ENCODE peak calls at places on chromosomes 11 and 22, in four cellular contexts. S, N, V and Z are unnamed samples.

GRCh38 chr11:72972541-72973128 is 158.4 kb downstream of the ATG16L2 start:
- DNase-seq in S (no peak), N (no peak), V (no peak), Z (peak; percentile 65)

GRCh38 chr11:124644426-124645280 is 22.0 kb downstream of the TBRG1 start:
- DNase-seq in S (peak; percentile 68), N (peak; percentile 49), V (peak; percentile 68), Z (peak; percentile 88)

GRCh38 chr22:27139935-27140493 is 482.6 kb downstream of the MIAT start:
- DNase-seq in S (peak; percentile 68), N (no peak), V (no peak), Z (peak; percentile 83)

GRCh38 chr22:17777005-17777716 is 2.9 kb upstream of the BID start:
- DNase-seq in S (no peak), N (no peak), V (no peak), Z (no peak)

GRCh38 chr11:128841461-128842072 is 25.5 kb downstream of the KCNJ1 start:
- DNase-seq in S (no peak), N (no peak), V (no peak), Z (no peak)

GRCh38 chr11:102491969-102492368 is 38.6 kb downstream of the MMP7 start:
- DNase-seq in S (no peak), N (no peak), V (no peak), Z (no peak)

GRCh38 chr22:36541831-36542391 is 12.9 kb upstream of the EIF3D start:
- DNase-seq in S (peak; percentile 69), N (no peak), V (no peak), Z (peak; percentile 96)

GRCh38 chr11:64157987-64158386 is 7.9 kb downstream of the MACROD1 start:
- DNase-seq in S (no peak), N (no peak), V (no peak), Z (no peak)

GRCh38 chr22:48627203-48627602 is 1200.5 kb downstream of the BRD1 start:
- DNase-seq in S (no peak), N (no peak), V (no peak), Z (no peak)

GRCh38 chr22:38873469-38874411 is 1.7 kb upstream of the CBX6 start:
- DNase-seq in S (no peak), N (no peak), V (peak; percentile 40), Z (no peak)

GRCh38 chr11:77047007-77047927 is 13.1 kb downstream of the B3GNT6 start:
- DNase-seq in S (peak; percentile 95), N (peak; percentile 61), V (no peak), Z (peak; percentile 91)

GRCh38 chr22:50551160-50551752 is 5.6 kb downstream of the KLHDC7B start:
- DNase-seq in S (no peak), N (no peak), V (no peak), Z (no peak)

GRCh38 chr22:38353142-38353629 is 36.0 kb upstream of the CSNK1E start:
- DNase-seq in S (peak; percentile 52), N (peak; percentile 77), V (peak; percentile 97), Z (peak; percentile 27)

GRCh38 chr11:119810478-119811232 is 81.7 kb upstream of the NECTIN1 start:
- DNase-seq in S (no peak), N (no peak), V (no peak), Z (no peak)

GRCh38 chr11:15970506-15971214 is 385.7 kb downstream of the SOX6 start:
- DNase-seq in S (no peak), N (no peak), V (no peak), Z (no peak)

GRCh38 chr11:110286298-110287040 is 9.9 kb downstream of the RDX start:
- DNase-seq in S (no peak), N (no peak), V (no peak), Z (no peak)

GRCh38 chr11:113114452-113115027 is 153.3 kb downstream of the NCAM1 start:
- DNase-seq in S (peak; percentile 33), N (peak; percentile 62), V (peak; percentile 52), Z (peak; percentile 8)

GRCh38 chr11:44066732-44067131 is 662 bp downstream of the ACCS start:
- DNase-seq in S (peak; percentile 46), N (no peak), V (no peak), Z (peak; percentile 69)

GRCh38 chr22:42180349-42180842 is 49.8 kb upstream of the CYP2D6 start:
- DNase-seq in S (no peak), N (no peak), V (no peak), Z (peak; percentile 34)

GRCh38 chr11:74268451-74268850 is 43.0 kb downstream of the P4HA3 start:
- DNase-seq in S (no peak), N (no peak), V (no peak), Z (no peak)

GRCh38 chr22:38222797-38223119 is 21.0 kb downstream of the MAFF start:
- DNase-seq in S (no peak), N (no peak), V (no peak), Z (no peak)

GRCh38 chr11:68839953-68840641 is 1.6 kb downstream of the CPT1A start:
- DNase-seq in S (no peak), N (no peak), V (no peak), Z (peak; percentile 20)

GRCh38 chr11:19982761-19983495 is 177.3 kb downstream of the DBX1 start:
- DNase-seq in S (no peak), N (no peak), V (no peak), Z (peak; percentile 52)

GRCh38 chr11:2240834-2241233 is 29.6 kb downstream of the ASCL2 start:
- DNase-seq in S (no peak), N (no peak), V (no peak), Z (no peak)

GRCh38 chr11:80155412-80156017 is 714.7 kb upstream of the TENM4 start:
- DNase-seq in S (peak; percentile 22), N (no peak), V (no peak), Z (peak; percentile 37)

GRCh38 chr22:26536762-26537134 is 24.5 kb upstream of the TFIP11 start:
- DNase-seq in S (no peak), N (no peak), V (no peak), Z (no peak)

GRCh38 chr11:78576549-78577097 is 2.0 kb upstream of the NARS2 start:
- DNase-seq in S (no peak), N (no peak), V (no peak), Z (no peak)

GRCh38 chr11:76048763-76049162 is 157.5 kb downstream of the WNT11 start:
- DNase-seq in S (peak; percentile 63), N (peak; percentile 25), V (no peak), Z (no peak)

GRCh38 chr11:72140661-72141060 is 5.1 kb downstream of the FOLR3 start:
- DNase-seq in S (no peak), N (no peak), V (no peak), Z (no peak)

GRCh38 chr11:45803981-45804805 is 756 bp upstream of the SLC35C1 start:
- DNase-seq in S (peak; percentile 72), N (peak; percentile 79), V (peak; percentile 88), Z (peak; percentile 33)

GRCh38 chr11:65136515-65137096 is 2.3 kb upstream of the SYVN1 start:
- DNase-seq in S (no peak), N (no peak), V (no peak), Z (no peak)

GRCh38 chr22:50292643-50293440 is 14.6 kb downstream of the PLXNB2 start:
- DNase-seq in S (no peak), N (no peak), V (peak; percentile 65), Z (no peak)

GRCh38 chr11:94193288-94193687 is 64.6 kb downstream of the PANX1 start:
- DNase-seq in S (peak; percentile 49), N (no peak), V (no peak), Z (peak; percentile 96)

GRCh38 chr11:122131126-122131525 is 15.1 kb upstream of the BLID start:
- DNase-seq in S (no peak), N (no peak), V (no peak), Z (no peak)

GRCh38 chr11:65912840-65913239 is 6.0 kb downstream of the C11orf68 start:
- DNase-seq in S (peak; percentile 55), N (no peak), V (no peak), Z (peak; percentile 91)

GRCh38 chr11:76560219-76560618 is 110.3 kb downstream of the LRRC32 start:
- DNase-seq in S (no peak), N (no peak), V (no peak), Z (no peak)

GRCh38 chr11:3627291-3627690 is 14.5 kb downstream of the ART5 start:
- DNase-seq in S (peak; percentile 36), N (no peak), V (no peak), Z (peak; percentile 81)

GRCh38 chr11:105899776-105900175 is 122.3 kb downstream of the MSANTD4 start:
- DNase-seq in S (no peak), N (no peak), V (no peak), Z (no peak)

GRCh38 chr22:23181763-23182288 is 1.5 kb downstream of the BCR start:
- DNase-seq in S (no peak), N (no peak), V (no peak), Z (no peak)

GRCh38 chr22:23182289-23183106 is 2.2 kb downstream of the BCR start:
- DNase-seq in S (no peak), N (no peak), V (no peak), Z (peak; percentile 19)

GRCh38 chr22:23184100-23184763 is 3.9 kb downstream of the BCR start:
- DNase-seq in S (no peak), N (no peak), V (no peak), Z (no peak)

GRCh38 chr22:23184764-23185113 is 4.4 kb downstream of the BCR start:
- DNase-seq in S (no peak), N (no peak), V (no peak), Z (no peak)

GRCh38 chr22:23183107-23183698 is 2.9 kb downstream of the BCR start:
- DNase-seq in S (no peak), N (peak; percentile 86), V (peak; percentile 71), Z (peak; percentile 66)
- TF ChIP-seq USF2 in S (no peak), N (no peak), V (no peak), Z (no peak)

DNA sequence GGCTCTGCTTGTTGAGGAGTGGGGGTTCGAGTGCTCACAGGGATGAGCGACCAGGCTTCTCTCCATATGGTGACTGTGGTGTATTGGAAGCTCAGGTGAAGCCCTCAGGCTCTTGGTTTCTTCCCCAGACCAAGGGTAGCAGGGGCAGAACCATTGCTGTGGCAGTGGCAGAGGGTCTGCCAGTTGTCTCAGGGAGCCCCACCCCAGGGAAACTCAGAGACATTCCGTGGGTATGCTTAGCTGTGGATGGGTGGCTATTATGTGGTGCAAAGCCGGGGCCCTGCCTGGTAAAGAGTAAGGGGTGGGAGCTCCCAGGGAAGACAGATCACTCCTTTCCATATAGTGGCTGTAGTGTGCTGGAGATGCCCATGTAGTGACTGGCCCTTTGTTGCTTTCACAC is 167.8 kb downstream of the DLG2 start:
- DNase-seq in S (no peak), N (no peak), V (no peak), Z (no peak)
- TF ChIP-seq USF2 in S (no peak), N (no peak), V (no peak), Z (no peak)

GRCh38 chr11:42992594-42992993 is 319.2 kb upstream of the API5 start:
- DNase-seq in S (no peak), N (no peak), V (no peak), Z (no peak)

GRCh38 chr11:42996742-42997307 is 315.0 kb upstream of the API5 start:
- DNase-seq in S (no peak), N (no peak), V (no peak), Z (no peak)
- TF ChIP-seq USF2 in S (no peak), N (no peak), V (no peak), Z (no peak)

GRCh38 chr11:21316591-21316990 is 647.2 kb downstream of the NELL1 start:
- DNase-seq in S (no peak), N (no peak), V (no peak), Z (no peak)
- TF ChIP-seq USF2 in S (no peak), N (no peak), V (no peak), Z (no peak)

GRCh38 chr22:44664149-44664548 is 37.9 kb upstream of the PRR5 start:
- DNase-seq in S (no peak), N (no peak), V (no peak), Z (peak; percentile 61)
- TF ChIP-seq USF2 in S (no peak), N (no peak), V (no peak), Z (peak; percentile 72)